ENCODE peak calls at places on chromosomes 13 and 19, in five cellular contexts. One of them, this sample, is unnamed.
A peak's percentile ranks its signal among the peaks of the same experiment; 100 is the strongest.

GRCh38 chr13:98267080-98267912 is 90.2 kb upstream of the RNF113B start:
- DNase-seq in GM23248: peak; percentile 27
- DNase-seq in AG04450: peak; percentile 51
- DNase-seq in PC-3: no peak
- DNase-seq in lower leg skin: no peak
- DNase-seq in this sample: no peak

GRCh38 chr19:1410136-1410786 is 2.9 kb downstream of the DAZAP1 start:
- DNase-seq in PC-3: peak; percentile 18
- DNase-seq in AG04450: no peak
- DNase-seq in lower leg skin: no peak
- DNase-seq in GM23248: peak; percentile 39
- DNase-seq in this sample: no peak

GRCh38 chr19:42284066-42284501 is 15.0 kb downstream of the CIC start:
- DNase-seq in PC-3: no peak
- DNase-seq in lower leg skin: peak; percentile 63
- DNase-seq in GM23248: peak; percentile 90
- DNase-seq in AG04450: peak; percentile 39
- DNase-seq in this sample: no peak

GRCh38 chr19:31503211-31503610 is 154.0 kb upstream of the TSHZ3 start:
- DNase-seq in lower leg skin: no peak
- DNase-seq in GM23248: no peak
- DNase-seq in AG04450: no peak
- DNase-seq in PC-3: no peak
- DNase-seq in this sample: no peak

GRCh38 chr13:113589961-113590339 is 5.4 kb downstream of the TFDP1 start:
- DNase-seq in PC-3: no peak
- DNase-seq in GM23248: no peak
- DNase-seq in lower leg skin: no peak
- DNase-seq in AG04450: no peak
- DNase-seq in this sample: no peak

GRCh38 chr13:51823861-51824260 is 19.9 kb upstream of the DHRS12 start:
- DNase-seq in GM23248: no peak
- DNase-seq in AG04450: no peak
- DNase-seq in PC-3: no peak
- DNase-seq in lower leg skin: no peak
- DNase-seq in this sample: no peak

GRCh38 chr19:35365303-35365702 is 5.6 kb upstream of the GPR42 start:
- DNase-seq in lower leg skin: no peak
- DNase-seq in PC-3: no peak
- DNase-seq in GM23248: no peak
- DNase-seq in AG04450: no peak
- DNase-seq in this sample: no peak

GRCh38 chr13:30551194-30551593 is 66.5 kb upstream of the USPL1 start:
- DNase-seq in PC-3: peak; percentile 58
- DNase-seq in lower leg skin: no peak
- DNase-seq in AG04450: no peak
- DNase-seq in GM23248: peak; percentile 58
- DNase-seq in this sample: peak; percentile 68

GRCh38 chr19:14472202-14472961 is 2.8 kb downstream of the PTGER1 start:
- DNase-seq in AG04450: no peak
- DNase-seq in GM23248: peak; percentile 78
- DNase-seq in PC-3: peak; percentile 72
- DNase-seq in lower leg skin: no peak
- DNase-seq in this sample: no peak

GRCh38 chr19:29678484-29679106 is 13.3 kb downstream of the PLEKHF1 start:
- DNase-seq in lower leg skin: peak; percentile 68
- DNase-seq in GM23248: peak; percentile 20
- DNase-seq in PC-3: no peak
- DNase-seq in AG04450: no peak
- DNase-seq in this sample: no peak

GRCh38 chr13:47241446-47241845 is 344.6 kb upstream of the HTR2A start:
- DNase-seq in PC-3: no peak
- DNase-seq in AG04450: no peak
- DNase-seq in lower leg skin: no peak
- DNase-seq in GM23248: no peak
- DNase-seq in this sample: no peak

GRCh38 chr13:43730642-43731041 is 56.1 kb downstream of the ENOX1 start:
- DNase-seq in PC-3: no peak
- DNase-seq in AG04450: peak; percentile 46
- DNase-seq in lower leg skin: no peak
- DNase-seq in GM23248: peak; percentile 66
- DNase-seq in this sample: no peak

GRCh38 chr13:30618938-30619289 is 1.2 kb downstream of the USPL1 start:
- DNase-seq in PC-3: no peak
- DNase-seq in AG04450: no peak
- DNase-seq in GM23248: no peak
- DNase-seq in lower leg skin: no peak
- DNase-seq in this sample: no peak

GRCh38 chr19:39873385-39873784 is 27.2 kb upstream of the FBL start:
- DNase-seq in AG04450: no peak
- DNase-seq in GM23248: no peak
- DNase-seq in PC-3: no peak
- DNase-seq in lower leg skin: no peak
- DNase-seq in this sample: no peak

GRCh38 chr19:58055483-58055874 is 3.6 kb upstream of the ZNF135 start:
- DNase-seq in PC-3: no peak
- DNase-seq in AG04450: no peak
- DNase-seq in GM23248: peak; percentile 22
- DNase-seq in lower leg skin: no peak
- DNase-seq in this sample: no peak

GRCh38 chr13:88339271-88339741 is 668.1 kb downstream of the SLITRK5 start:
- DNase-seq in AG04450: no peak
- DNase-seq in PC-3: peak; percentile 43
- DNase-seq in lower leg skin: no peak
- DNase-seq in GM23248: no peak
- DNase-seq in this sample: no peak

GRCh38 chr13:33723365-33723764 is 94.6 kb upstream of the RFC3 start:
- DNase-seq in lower leg skin: no peak
- DNase-seq in AG04450: no peak
- DNase-seq in PC-3: no peak
- DNase-seq in GM23248: peak; percentile 5
- DNase-seq in this sample: no peak

GRCh38 chr19:42286349-42287016 is 15.4 kb upstream of the PRR19 start:
- DNase-seq in PC-3: no peak
- DNase-seq in AG04450: no peak
- DNase-seq in lower leg skin: no peak
- DNase-seq in GM23248: peak; percentile 42
- DNase-seq in this sample: no peak

GRCh38 chr19:33241530-33242101 is 16.0 kb upstream of the SLC7A10 start:
- DNase-seq in PC-3: peak; percentile 4
- DNase-seq in GM23248: peak; percentile 83
- DNase-seq in lower leg skin: no peak
- DNase-seq in AG04450: no peak
- DNase-seq in this sample: no peak

GRCh38 chr13:101049166-101049850 is 367.0 kb downstream of the NALCN start:
- DNase-seq in PC-3: peak; percentile 39
- DNase-seq in GM23248: peak; percentile 42
- DNase-seq in lower leg skin: no peak
- DNase-seq in AG04450: no peak
- DNase-seq in this sample: no peak

GRCh38 chr13:85586856-85587255 is 212.4 kb downstream of the SLITRK6 start:
- DNase-seq in lower leg skin: no peak
- DNase-seq in PC-3: peak; percentile 65
- DNase-seq in GM23248: no peak
- DNase-seq in AG04450: no peak
- DNase-seq in this sample: no peak

GRCh38 chr13:21039097-21039800 is 22.1 kb downstream of the LATS2 start:
- DNase-seq in PC-3: no peak
- DNase-seq in lower leg skin: no peak
- DNase-seq in AG04450: no peak
- DNase-seq in GM23248: no peak
- DNase-seq in this sample: peak; percentile 21

GRCh38 chr13:93603043-93603442 is 376.4 kb downstream of the GPC6 start:
- DNase-seq in PC-3: peak; percentile 90
- DNase-seq in GM23248: peak; percentile 95
- DNase-seq in lower leg skin: no peak
- DNase-seq in AG04450: peak; percentile 30
- DNase-seq in this sample: no peak

GRCh38 chr19:31263317-31263716 is 85.9 kb downstream of the TSHZ3 start:
- DNase-seq in PC-3: no peak
- DNase-seq in AG04450: no peak
- DNase-seq in lower leg skin: no peak
- DNase-seq in GM23248: no peak
- DNase-seq in this sample: no peak

GRCh38 chr19:17775245-17775927 is 19.6 kb upstream of the B3GNT3 start:
- DNase-seq in PC-3: peak; percentile 74
- DNase-seq in GM23248: peak; percentile 51
- DNase-seq in AG04450: no peak
- DNase-seq in lower leg skin: no peak
- DNase-seq in this sample: no peak

GRCh38 chr13:42747399-42747873 is 33.9 kb upstream of the FAM216B start:
- DNase-seq in GM23248: peak; percentile 97
- DNase-seq in lower leg skin: no peak
- DNase-seq in AG04450: peak; percentile 94
- DNase-seq in PC-3: peak; percentile 64
- DNase-seq in this sample: no peak

GRCh38 chr13:49046002-49046401 is 70.3 kb downstream of the FNDC3A start:
- DNase-seq in AG04450: no peak
- DNase-seq in lower leg skin: no peak
- DNase-seq in PC-3: no peak
- DNase-seq in GM23248: peak; percentile 36
- DNase-seq in this sample: no peak

GRCh38 chr19:12000152-12000981 is 35.1 kb downstream of the ZNF433 start:
- DNase-seq in GM23248: peak; percentile 56
- DNase-seq in PC-3: no peak
- DNase-seq in AG04450: no peak
- DNase-seq in lower leg skin: no peak
- DNase-seq in this sample: no peak

GRCh38 chr19:33304760-33305647 is 2.7 kb upstream of the CEBPA start:
- DNase-seq in GM23248: no peak
- DNase-seq in PC-3: no peak
- DNase-seq in AG04450: no peak
- DNase-seq in lower leg skin: no peak
- DNase-seq in this sample: no peak

GRCh38 chr13:51222510-51223283 is 499 bp downstream of the FAM124A start:
- DNase-seq in PC-3: peak; percentile 5
- DNase-seq in AG04450: no peak
- DNase-seq in GM23248: peak; percentile 23
- DNase-seq in lower leg skin: no peak
- DNase-seq in this sample: peak; percentile 18

GRCh38 chr13:96020155-96020575 is 33.0 kb downstream of the UGGT2 start:
- DNase-seq in AG04450: peak; percentile 27
- DNase-seq in GM23248: peak; percentile 73
- DNase-seq in PC-3: peak; percentile 69
- DNase-seq in lower leg skin: peak; percentile 20
- DNase-seq in this sample: peak; percentile 55

GRCh38 chr13:91349992-91350911 is 2.8 kb downstream of the MIR17HG start:
- DNase-seq in AG04450: no peak
- DNase-seq in GM23248: no peak
- DNase-seq in lower leg skin: no peak
- DNase-seq in PC-3: no peak
- DNase-seq in this sample: no peak

GRCh38 chr13:91351123-91351522 is 3.6 kb downstream of the MIR17HG start:
- DNase-seq in AG04450: no peak
- DNase-seq in lower leg skin: no peak
- DNase-seq in GM23248: no peak
- DNase-seq in PC-3: no peak
- DNase-seq in this sample: no peak

GRCh38 chr13:91353494-91353893 is 6.0 kb downstream of the MIR17HG start:
- DNase-seq in GM23248: no peak
- DNase-seq in PC-3: no peak
- DNase-seq in lower leg skin: no peak
- DNase-seq in AG04450: no peak
- DNase-seq in this sample: no peak

GRCh38 chr13:91348906-91349435 is 1.5 kb downstream of the MIR17HG start:
- DNase-seq in PC-3: peak; percentile 83
- DNase-seq in GM23248: peak; percentile 89
- DNase-seq in lower leg skin: peak; percentile 90
- DNase-seq in AG04450: peak; percentile 49
- DNase-seq in this sample: peak; percentile 83

GRCh38 chr13:91351980-91352379 is 4.5 kb downstream of the MIR17HG start:
- DNase-seq in GM23248: no peak
- DNase-seq in AG04450: no peak
- DNase-seq in PC-3: no peak
- DNase-seq in lower leg skin: no peak
- DNase-seq in this sample: no peak
- H3K4me3 ChIP-seq in GM23248: no peak overlapping the region
- H3K4me3 ChIP-seq in AG04450: no peak overlapping the region
- H3K4me3 ChIP-seq in PC-3: no peak overlapping the region
- H3K4me3 ChIP-seq in lower leg skin: no peak overlapping the region
- H3K4me3 ChIP-seq in this sample: no peak overlapping the region

GRCh38 chr19:10420444-10421239 is at the start of gene PDE4A:
- DNase-seq in AG04450: no peak
- DNase-seq in GM23248: peak; percentile 68
- DNase-seq in PC-3: peak; percentile 33
- DNase-seq in lower leg skin: no peak
- DNase-seq in this sample: peak; percentile 62

GRCh38 chr19:10421240-10421948 is 1.1 kb downstream of the PDE4A start:
- DNase-seq in lower leg skin: no peak
- DNase-seq in PC-3: no peak
- DNase-seq in AG04450: no peak
- DNase-seq in GM23248: no peak
- DNase-seq in this sample: no peak

GRCh38 chr19:10424011-10424637 is 3.8 kb downstream of the PDE4A start:
- DNase-seq in lower leg skin: no peak
- DNase-seq in PC-3: peak; percentile 93
- DNase-seq in AG04450: no peak
- DNase-seq in GM23248: peak; percentile 82
- DNase-seq in this sample: no peak

GRCh38 chr19:10421981-10422461 is 1.7 kb downstream of the PDE4A start:
- DNase-seq in GM23248: no peak
- DNase-seq in AG04450: no peak
- DNase-seq in PC-3: no peak
- DNase-seq in lower leg skin: no peak
- DNase-seq in this sample: no peak

DNA sequence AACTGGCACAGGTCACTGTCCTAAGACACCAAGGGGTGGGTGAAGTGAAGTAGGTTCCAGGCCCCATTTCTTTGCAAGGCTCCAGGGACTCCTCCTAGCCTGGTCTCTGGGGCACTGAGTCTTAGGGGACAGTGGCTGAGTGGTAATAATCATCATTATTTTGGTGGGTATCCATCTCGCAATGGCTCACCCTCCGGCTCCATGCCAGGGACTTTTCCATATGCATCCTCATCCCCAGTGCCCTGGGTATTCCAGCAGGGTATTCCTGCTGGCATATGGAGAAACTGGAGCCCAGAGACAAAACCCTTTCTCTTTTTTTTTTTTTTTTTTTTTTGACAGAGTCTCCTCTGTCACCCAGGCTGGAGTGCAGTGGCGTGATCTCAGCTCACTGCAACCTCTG is 2.5 kb downstream of the PDE4A start:
- DNase-seq in lower leg skin: no peak
- DNase-seq in GM23248: no peak
- DNase-seq in AG04450: no peak
- DNase-seq in PC-3: no peak
- DNase-seq in this sample: no peak
- H3K4me3 ChIP-seq in lower leg skin: no peak overlapping the region
- H3K4me3 ChIP-seq in GM23248: no peak overlapping the region
- H3K4me3 ChIP-seq in AG04450: no peak overlapping the region
- H3K4me3 ChIP-seq in PC-3: no peak overlapping the region
- H3K4me3 ChIP-seq in this sample: no peak overlapping the region

GRCh38 chr19:46297700-46298476 is 1.0 kb downstream of the HIF3A start:
- DNase-seq in AG04450: no peak
- DNase-seq in lower leg skin: peak; percentile 66
- DNase-seq in PC-3: no peak
- DNase-seq in GM23248: no peak
- DNase-seq in this sample: no peak
- H3K4me3 ChIP-seq in AG04450: no peak overlapping the region
- H3K4me3 ChIP-seq in lower leg skin: peak overlapping the region; percentile 19
- H3K4me3 ChIP-seq in PC-3: no peak overlapping the region
- H3K4me3 ChIP-seq in GM23248: no peak overlapping the region
- H3K4me3 ChIP-seq in this sample: no peak overlapping the region

GRCh38 chr19:48750771-48751504 is 1.5 kb downstream of the FUT1 start:
- DNase-seq in PC-3: no peak
- DNase-seq in lower leg skin: no peak
- DNase-seq in GM23248: no peak
- DNase-seq in AG04450: no peak
- DNase-seq in this sample: no peak
- H3K4me3 ChIP-seq in PC-3: peak overlapping the region; percentile 95
- H3K4me3 ChIP-seq in lower leg skin: no peak overlapping the region
- H3K4me3 ChIP-seq in GM23248: no peak overlapping the region
- H3K4me3 ChIP-seq in AG04450: no peak overlapping the region
- H3K4me3 ChIP-seq in this sample: no peak overlapping the region

This sample was measured in Jurkat, Clone E6-1.